ENCODE peak calls at places on chromosomes 11 and 22, in six cellular contexts. Z is epithelial cell of esophagus, F is AG09309, X is natural killer cell, M is AG04450, Y is SK-N-SH. Q is an unnamed sample.

GRCh38 chr22:48868554-48868953 is 959.1 kb downstream of the BRD1 start:
- DNase-seq in Z (no peak), X (no peak), Y (no peak), F (no peak), M (no peak), Q (no peak)

GRCh38 chr11:77302752-77303151 is 1.3 kb upstream of the GDPD4 start:
- DNase-seq in F (no peak), M (no peak), X (no peak), Z (no peak), Y (peak), Q (no peak)

GRCh38 chr11:73907191-73907590 is 30.4 kb downstream of the PAAF1 start:
- DNase-seq in F (no peak), Y (no peak), Z (peak), X (no peak), M (no peak), Q (no peak)

GRCh38 chr22:24592846-24593809 is at the start of gene LRRC75B:
- DNase-seq in X (peak), M (peak), Y (peak), F (peak), Z (peak), Q (peak)

GRCh38 chr11:11521306-11522002 is 100.4 kb downstream of the GALNT18 start:
- DNase-seq in Z (no peak), M (no peak), Y (no peak), X (no peak), F (no peak), Q (no peak)

GRCh38 chr11:128568166-128568778 is 19.1 kb downstream of the ETS1 start:
- DNase-seq in X (no peak), F (no peak), Z (peak), Y (no peak), M (no peak), Q (no peak)

GRCh38 chr11:76637491-76638266 is 32.9 kb downstream of the LRRC32 start:
- DNase-seq in Z (no peak), F (no peak), Y (no peak), M (no peak), X (no peak), Q (peak)

GRCh38 chr22:41311487-41311886 is 10.2 kb downstream of the ZC3H7B start:
- DNase-seq in Z (no peak), Y (no peak), F (no peak), M (no peak), X (no peak), Q (no peak)

GRCh38 chr11:78791254-78791653 is 216.6 kb upstream of the NARS2 start:
- DNase-seq in Y (no peak), F (no peak), Z (no peak), X (no peak), M (no peak), Q (no peak)

GRCh38 chr11:60360621-60361020 is 17.7 kb upstream of the MS4A7 start:
- DNase-seq in F (no peak), Y (no peak), M (no peak), X (no peak), Z (no peak), Q (no peak)

GRCh38 chr22:17634696-17635095 is 3.9 kb upstream of the BCL2L13 start:
- DNase-seq in X (no peak), M (no peak), Y (no peak), F (no peak), Z (peak), Q (no peak)

GRCh38 chr11:46918778-46919513 is 596 bp upstream of the LRP4 start:
- DNase-seq in Z (no peak), M (no peak), F (no peak), Y (no peak), X (no peak), Q (no peak)

GRCh38 chr11:8103909-8104308 is 22.9 kb downstream of the TUB start:
- DNase-seq in Z (no peak), X (no peak), M (no peak), F (no peak), Y (no peak), Q (no peak)

GRCh38 chr11:134098566-134099184 is 29.8 kb downstream of the JAM3 start:
- DNase-seq in F (no peak), X (no peak), Y (no peak), M (no peak), Z (peak), Q (peak)

GRCh38 chr22:28773461-28773867 is 969 bp downstream of the CCDC117 start:
- DNase-seq in F (no peak), Y (no peak), Z (peak), M (no peak), X (no peak), Q (peak)

DNA sequence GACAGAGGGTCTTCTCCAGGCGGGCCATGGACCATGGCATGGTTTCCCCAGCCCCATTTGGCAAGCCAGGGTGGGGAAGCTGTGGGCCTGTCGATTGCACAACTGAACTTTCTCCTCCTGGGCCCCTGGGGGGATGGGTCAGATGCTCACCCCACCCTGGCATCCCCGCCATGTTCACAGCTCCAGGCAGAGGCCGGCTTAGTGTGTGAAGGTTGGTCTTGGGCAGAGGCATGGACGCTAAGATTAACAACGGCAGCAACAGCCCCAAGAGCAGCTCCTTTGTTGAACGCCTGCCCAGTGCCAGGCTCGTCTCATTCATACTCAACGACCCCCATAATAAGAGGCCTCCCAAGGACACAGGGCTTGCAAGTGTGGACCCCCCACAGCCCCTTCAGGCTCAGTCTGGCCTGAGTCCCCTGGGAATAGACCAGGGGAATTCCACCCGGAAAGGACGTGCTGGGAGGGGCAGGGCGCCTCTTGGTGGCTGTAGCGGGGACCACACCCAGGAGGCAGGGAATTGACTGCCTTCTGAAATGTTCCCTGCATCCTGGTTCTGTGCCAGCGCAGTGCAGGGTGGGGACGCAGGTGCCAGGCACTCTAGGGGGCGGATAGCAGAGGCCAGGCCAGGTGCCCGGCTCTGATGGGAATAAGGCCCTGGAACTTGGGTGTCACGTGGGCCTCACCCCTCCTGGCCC is 8.3 kb downstream of the TSPO start:
- DNase-seq in Y (peak), X (no peak), Z (no peak), M (no peak), F (no peak), Q (no peak)
- TF ChIP-seq CTCF in Y (peak), X (no peak), Z (peak), M (peak), F (no peak), Q (peak)

GRCh38 chr11:19460718-19461405 is 220.1 kb upstream of the E2F8 start:
- DNase-seq in F (no peak), Z (no peak), M (no peak), Y (peak), X (no peak), Q (no peak)
- TF ChIP-seq CTCF in F (no peak), Z (no peak), M (no peak), Y (no peak), X (no peak), Q (no peak)

DNA sequence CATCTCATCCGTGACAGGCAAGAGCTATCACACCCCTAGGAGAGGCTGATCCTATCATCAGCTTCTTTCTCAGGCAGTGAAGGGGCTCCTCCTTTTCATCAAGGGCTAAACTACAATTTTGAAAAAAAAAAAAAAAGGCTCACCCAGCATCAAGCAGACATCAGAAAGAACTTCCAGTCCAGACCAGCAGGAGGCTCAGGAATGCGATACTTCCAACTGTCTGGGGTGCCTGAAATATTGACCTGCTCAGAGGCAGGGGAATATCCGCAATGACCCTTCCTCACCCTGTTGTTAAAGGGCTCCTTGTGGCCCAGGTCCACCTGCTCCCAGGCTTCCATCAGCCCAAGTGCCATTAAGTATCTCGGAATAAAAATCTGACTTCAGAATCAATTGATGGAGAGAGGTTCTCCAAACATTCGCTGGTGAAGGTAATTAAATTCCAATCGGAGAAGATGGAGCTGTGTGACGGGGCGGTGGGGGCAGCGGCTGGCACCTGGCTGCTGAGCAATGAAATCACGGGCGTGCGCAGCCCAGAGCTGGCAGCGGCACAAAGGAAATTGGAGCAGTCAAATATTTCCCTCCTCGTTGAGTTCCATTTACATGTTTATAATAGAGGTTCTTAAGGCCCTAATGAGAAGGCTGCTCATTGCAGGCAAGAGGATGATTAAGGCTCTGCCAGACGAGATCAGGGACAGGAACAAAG is 68.9 kb upstream of the THY1 start:
- DNase-seq in F (no peak), Z (peak), X (no peak), M (no peak), Y (no peak), Q (no peak)
- TF ChIP-seq CTCF in F (peak), Z (peak), X (no peak), M (peak), Y (peak), Q (no peak)

DNA sequence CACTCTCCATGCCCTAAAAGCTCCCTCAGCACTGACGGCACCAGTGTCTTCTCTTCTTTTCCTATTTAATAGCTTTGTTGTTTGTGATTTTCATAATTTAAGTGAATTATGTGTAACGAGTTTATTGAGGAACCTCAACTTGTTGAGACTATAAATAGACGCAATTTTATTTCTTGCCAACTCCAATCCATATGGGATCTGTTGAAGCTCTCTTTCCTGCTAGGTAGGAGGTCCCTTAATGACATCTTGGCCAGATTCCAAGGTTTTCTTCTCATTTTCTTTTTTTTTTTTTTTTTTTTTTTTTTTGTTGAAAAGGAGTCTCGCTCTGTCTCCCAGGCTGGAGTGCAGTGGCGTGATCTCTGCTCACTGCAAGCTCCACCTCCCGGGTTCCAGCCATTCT is 14.2 kb downstream of the RTL6 start:
- DNase-seq in Y (no peak), M (no peak), X (no peak), F (no peak), Z (no peak), Q (no peak)
- TF ChIP-seq CTCF in Y (no peak), M (no peak), X (no peak), F (no peak), Z (no peak), Q (no peak)

DNA sequence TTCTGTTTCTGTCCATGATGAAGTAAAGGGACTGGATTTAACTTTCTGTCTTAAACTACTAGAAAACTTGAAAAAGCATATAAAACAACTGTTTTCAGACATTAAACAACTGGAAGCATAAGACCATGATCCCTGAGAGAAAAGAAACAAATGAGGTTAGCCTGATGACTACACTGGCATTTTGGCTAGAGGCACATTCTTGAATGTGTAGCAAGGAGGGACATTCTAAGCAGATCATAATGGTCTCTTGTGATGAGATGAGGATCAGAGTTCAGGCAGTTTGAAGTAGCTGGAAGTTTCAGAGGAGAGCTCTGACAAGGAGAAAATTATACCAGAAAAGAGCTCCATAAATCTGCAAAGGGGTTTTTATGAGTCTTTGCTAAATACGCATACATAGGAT is 75.4 kb downstream of the AASDHPPT start:
- DNase-seq in F (no peak), Z (peak), X (no peak), Y (no peak), M (no peak), Q (no peak)
- TF ChIP-seq CTCF in F (no peak), Z (no peak), X (no peak), Y (no peak), M (no peak), Q (no peak)

DNA sequence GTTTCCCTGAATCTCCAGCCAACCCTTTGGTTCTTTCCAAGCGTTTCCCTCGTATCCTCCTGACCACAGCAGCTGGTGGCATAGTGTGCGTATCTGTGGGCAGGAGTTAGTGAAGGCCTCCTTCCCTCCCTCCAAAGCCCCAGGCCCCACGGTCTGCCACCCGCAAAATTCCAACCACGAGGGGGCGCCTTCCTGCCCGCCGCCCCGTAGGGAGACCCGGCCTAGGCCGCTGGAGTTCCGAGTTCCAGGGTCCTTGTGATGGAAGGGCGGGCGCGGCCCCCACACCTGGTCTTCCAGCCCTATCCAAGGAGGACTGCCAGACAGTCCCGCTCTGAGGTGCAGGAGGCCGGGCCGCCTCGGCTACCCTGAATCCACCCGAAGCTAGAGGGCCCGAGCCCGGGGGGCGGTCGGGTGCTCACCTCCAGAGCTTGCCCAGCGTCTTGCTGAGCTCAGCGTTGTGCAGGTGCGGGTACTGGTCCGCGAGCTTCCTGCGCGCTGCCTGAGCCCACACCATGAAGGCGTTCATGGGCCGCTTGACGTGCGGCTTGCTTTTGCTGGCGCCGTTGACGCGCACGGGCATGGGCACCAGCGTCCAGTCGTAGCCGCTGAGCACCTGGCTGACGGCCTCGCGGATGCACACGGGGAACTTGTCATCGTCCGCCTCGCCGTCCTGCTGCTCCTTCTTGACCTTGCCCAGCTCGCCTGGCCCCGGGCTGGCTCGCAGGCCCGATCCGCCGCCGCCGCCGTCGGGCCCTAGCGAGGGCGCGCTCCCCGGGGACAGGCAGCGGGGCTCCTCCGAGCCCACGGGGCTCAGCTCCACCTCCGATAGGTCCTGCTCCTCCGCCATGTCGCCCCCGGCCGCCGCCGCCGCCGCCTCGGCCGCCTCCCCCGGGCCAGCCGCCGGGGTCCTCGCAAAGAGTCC is 1.2 kb downstream of the SOX10 start:
- DNase-seq in X (no peak), Z (no peak), F (no peak), M (no peak), Y (no peak), Q (no peak)
- TF ChIP-seq CTCF in X (no peak), Z (peak), F (peak), M (peak), Y (no peak), Q (no peak)

GRCh38 chr11:75576445-75577049 is 14.5 kb downstream of the SERPINH1 start:
- DNase-seq in Y (no peak), F (no peak), Z (no peak), X (peak), M (no peak), Q (peak)

GRCh38 chr11:75574698-75575265 is 12.7 kb downstream of the SERPINH1 start:
- DNase-seq in X (no peak), F (no peak), Y (peak), M (no peak), Z (no peak), Q (no peak)

GRCh38 chr11:75576017-75576416 is 14.0 kb downstream of the SERPINH1 start:
- DNase-seq in Y (no peak), X (no peak), Z (no peak), M (no peak), F (no peak), Q (no peak)

GRCh38 chr11:75578977-75579376 is 16.9 kb downstream of the SERPINH1 start:
- DNase-seq in F (no peak), Y (no peak), M (no peak), X (no peak), Z (no peak), Q (no peak)

DNA sequence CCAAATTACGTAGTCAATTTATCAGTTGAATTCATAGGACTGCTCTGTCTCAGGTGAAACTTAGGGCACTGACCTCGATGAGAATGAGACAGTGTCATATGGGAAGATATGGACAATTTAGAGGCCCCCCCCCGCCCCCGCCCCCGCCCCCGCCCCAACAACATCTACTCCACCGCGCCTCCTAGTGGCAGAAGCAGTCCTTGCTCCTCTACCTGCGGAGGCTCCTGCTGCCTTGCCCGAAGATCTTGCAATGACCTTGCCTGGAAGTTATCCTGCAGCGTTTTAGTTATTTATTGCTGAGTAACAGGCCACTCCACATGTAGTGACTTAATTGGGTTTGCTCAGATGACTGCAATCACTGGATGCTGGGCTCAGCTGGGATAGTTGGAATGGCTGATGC is 15.1 kb downstream of the SERPINH1 start:
- DNase-seq in Y (peak), X (peak), M (no peak), Z (no peak), F (no peak), Q (peak)
- TF ChIP-seq CTCF in Y (peak), X (peak), M (peak), Z (peak), F (peak), Q (peak)

GRCh38 chr11:65781152-65781961 is 581 bp upstream of the AP5B1 start:
- DNase-seq in F (no peak), X (no peak), M (no peak), Y (peak), Z (no peak), Q (peak)
- TF ChIP-seq CTCF in F (no peak), X (no peak), M (no peak), Y (no peak), Z (no peak), Q (peak)

GRCh38 chr11:105297463-105297862 is 157.9 kb upstream of the CARD18 start:
- DNase-seq in Y (no peak), Z (peak), M (no peak), X (no peak), F (peak), Q (no peak)
- TF ChIP-seq CTCF in Y (no peak), Z (no peak), M (no peak), X (no peak), F (no peak), Q (no peak)

Q was measured in GM13977.